ENCODE peak calls at places on chromosomes 1 and 21, in six cellular contexts. C is DMS153; K is cardiac fibroblast; Q is endothelial cell; A is IMR-90; U is activated CD8-positive, alpha-beta memory T cell treated with anti-CD3 and anti-CD28 coated beads for 1 hour. R is an unnamed sample.

GRCh38 chr1:36175137-36176095 is 19.5 kb downstream of the MAP7D1 start:
- DNase-seq in C (peak; percentile 20), K (peak; percentile 80), Q (no peak), A (peak; percentile 56), U (no peak), R (peak; percentile 26)

GRCh38 chr1:26959722-26960624 is at the start of gene KDF1:
- DNase-seq in C (peak; percentile 88), K (no peak), Q (no peak), A (no peak), U (peak; percentile 10), R (peak; percentile 83)

GRCh38 chr1:226738421-226738994 is 574 bp downstream of the ITPKB start:
- DNase-seq in C (peak; percentile 50), K (peak; percentile 41), Q (peak; percentile 40), A (peak; percentile 30), U (no peak), R (peak; percentile 70)

GRCh38 chr1:23524716-23525401 is 6.2 kb downstream of the E2F2 start:
- DNase-seq in C (peak; percentile 79), K (no peak), Q (no peak), A (no peak), U (no peak), R (peak; percentile 93)

GRCh38 chr1:84862810-84863251 is 30.2 kb downstream of the LPAR3 start:
- DNase-seq in C (no peak), K (no peak), Q (no peak), A (no peak), U (no peak), R (no peak)

GRCh38 chr1:25805863-25806225 is 5.9 kb downstream of the SELENON start:
- DNase-seq in C (no peak), K (peak; percentile 82), Q (no peak), A (no peak), U (no peak), R (no peak)

GRCh38 chr1:19113362-19114092 is 96.5 kb downstream of the UBR4 start:
- DNase-seq in C (peak; percentile 4), K (peak; percentile 51), Q (peak; percentile 36), A (peak; percentile 18), U (no peak), R (peak; percentile 1)

GRCh38 chr1:93705897-93706500 is 24.4 kb upstream of the BCAR3 start:
- DNase-seq in C (no peak), K (no peak), Q (no peak), A (peak; percentile 22), U (no peak), R (no peak)

GRCh38 chr1:40773748-40774265 is 9.8 kb upstream of the KCNQ4 start:
- DNase-seq in C (no peak), K (no peak), Q (no peak), A (no peak), U (no peak), R (peak; percentile 49)

GRCh38 chr1:42982641-42983040 is 24.0 kb upstream of the SLC2A1 start:
- DNase-seq in C (no peak), K (no peak), Q (no peak), A (no peak), U (no peak), R (no peak)

GRCh38 chr1:17603091-17603841 is 63.8 kb downstream of the ARHGEF10L start:
- DNase-seq in C (peak; percentile 74), K (no peak), Q (no peak), A (no peak), U (no peak), R (peak; percentile 89)

GRCh38 chr1:107782192-107782845 is 182.7 kb downstream of the VAV3 start:
- DNase-seq in C (peak; percentile 49), K (peak; percentile 74), Q (peak; percentile 46), A (peak; percentile 53), U (peak; percentile 14), R (peak; percentile 47)

GRCh38 chr21:44907966-44908364 is 12.7 kb downstream of the ITGB2 start:
- DNase-seq in C (no peak), K (peak; percentile 51), Q (no peak), A (no peak), U (no peak), R (no peak)

GRCh38 chr1:176111835-176112234 is 95.3 kb downstream of the COP1 start:
- DNase-seq in C (no peak), K (no peak), Q (no peak), A (peak; percentile 78), U (no peak), R (no peak)

GRCh38 chr1:199550384-199551067 is 477.0 kb upstream of the NR5A2 start:
- DNase-seq in C (no peak), K (peak; percentile 38), Q (no peak), A (peak; percentile 49), U (no peak), R (no peak)

GRCh38 chr1:77889671-77890070 is 1.2 kb downstream of the NEXN start:
- DNase-seq in C (no peak), K (peak; percentile 55), Q (no peak), A (peak; percentile 91), U (no peak), R (no peak)

GRCh38 chr1:194437135-194437534 is 1250.7 kb upstream of the B3GALT2 start:
- DNase-seq in C (no peak), K (no peak), Q (no peak), A (no peak), U (no peak), R (no peak)

GRCh38 chr1:116986531-116987255 is 14.9 kb upstream of the CD101 start:
- DNase-seq in C (no peak), K (no peak), Q (no peak), A (no peak), U (no peak), R (no peak)

GRCh38 chr1:85611390-85611789 is 30.8 kb downstream of the CCN1 start:
- DNase-seq in C (no peak), K (peak; percentile 83), Q (no peak), A (peak; percentile 93), U (no peak), R (no peak)

GRCh38 chr1:168520052-168520751 is 23.6 kb downstream of the XCL2 start:
- DNase-seq in C (no peak), K (no peak), Q (no peak), A (no peak), U (no peak), R (no peak)

GRCh38 chr1:20153000-20153418 is 13.9 kb downstream of the PLA2G2F start:
- DNase-seq in C (peak; percentile 64), K (peak; percentile 29), Q (peak; percentile 36), A (no peak), U (no peak), R (no peak)

GRCh38 chr1:113291777-113292659 is 98.3 kb upstream of the MAGI3 start:
- DNase-seq in C (no peak), K (no peak), Q (no peak), A (no peak), U (no peak), R (no peak)

GRCh38 chr1:165898837-165899236 is 71.4 kb downstream of the UCK2 start:
- DNase-seq in C (no peak), K (peak; percentile 94), Q (no peak), A (peak; percentile 100), U (no peak), R (no peak)

GRCh38 chr1:18719786-18720436 is 89.3 kb downstream of the PAX7 start:
- DNase-seq in C (no peak), K (no peak), Q (no peak), A (no peak), U (no peak), R (no peak)

GRCh38 chr1:54996359-54996868 is 2.3 kb upstream of the BSND start:
- DNase-seq in C (peak; percentile 8), K (peak; percentile 75), Q (peak; percentile 80), A (peak; percentile 47), U (peak; percentile 11), R (peak; percentile 48)

GRCh38 chr1:210681158-210681557 is 352.5 kb downstream of the HHAT start:
- DNase-seq in C (no peak), K (no peak), Q (no peak), A (peak; percentile 34), U (no peak), R (no peak)

GRCh38 chr1:206679738-206680211 is 4.9 kb upstream of the MAPKAPK2 start:
- DNase-seq in C (no peak), K (no peak), Q (no peak), A (no peak), U (no peak), R (no peak)

R was measured in NCI-H146.